ENCODE peak calls at places on chromosome 5, in seven cellular contexts. One of them, this sample, is unnamed. For H3K4me1 and H3K36me3, the result is how much of the 10 kb centered on the place peaks cover.

GRCh38 chr5:123517479-123517878 is 5.5 kb downstream of the CSNK1G3 start:
- DNase-seq in heart left ventricle: no peak
- DNase-seq in kidney: no peak
- DNase-seq in GM23248: no peak
- DNase-seq in spleen: no peak
- DNase-seq in neural progenitor cell: no peak
- DNase-seq in thyroid gland: no peak
- DNase-seq in this sample: no peak

GRCh38 chr5:144191998-144192397 is 21.3 kb downstream of the KCTD16 start:
- DNase-seq in heart left ventricle: no peak
- DNase-seq in kidney: no peak
- DNase-seq in GM23248: peak
- DNase-seq in spleen: no peak
- DNase-seq in neural progenitor cell: peak
- DNase-seq in thyroid gland: no peak
- DNase-seq in this sample: no peak

GRCh38 chr5:172405226-172405625 is 49.1 kb downstream of the SH3PXD2B start:
- DNase-seq in heart left ventricle: no peak
- DNase-seq in kidney: no peak
- DNase-seq in GM23248: no peak
- DNase-seq in spleen: no peak
- DNase-seq in neural progenitor cell: no peak
- DNase-seq in thyroid gland: no peak
- DNase-seq in this sample: no peak

GRCh38 chr5:124596595-124597388 is 149.6 kb downstream of the ZNF608 start:
- DNase-seq in heart left ventricle: no peak
- DNase-seq in kidney: no peak
- DNase-seq in GM23248: peak
- DNase-seq in spleen: no peak
- DNase-seq in neural progenitor cell: no peak
- DNase-seq in thyroid gland: no peak
- DNase-seq in this sample: no peak

GRCh38 chr5:73160239-73160671 is 12.7 kb upstream of the TMEM174 start:
- DNase-seq in heart left ventricle: no peak
- DNase-seq in kidney: no peak
- DNase-seq in GM23248: no peak
- DNase-seq in spleen: no peak
- DNase-seq in neural progenitor cell: no peak
- DNase-seq in thyroid gland: no peak
- DNase-seq in this sample: no peak

GRCh38 chr5:173670130-173670591 is 53.7 kb upstream of the BOD1 start:
- DNase-seq in heart left ventricle: no peak
- DNase-seq in kidney: no peak
- DNase-seq in GM23248: peak
- DNase-seq in spleen: no peak
- DNase-seq in neural progenitor cell: no peak
- DNase-seq in thyroid gland: no peak
- DNase-seq in this sample: no peak

GRCh38 chr5:34510002-34510401 is 146.1 kb upstream of the RAI14 start:
- DNase-seq in heart left ventricle: no peak
- DNase-seq in kidney: no peak
- DNase-seq in GM23248: no peak
- DNase-seq in spleen: no peak
- DNase-seq in neural progenitor cell: no peak
- DNase-seq in thyroid gland: no peak
- DNase-seq in this sample: no peak

GRCh38 chr5:124706729-124707361 is 39.6 kb downstream of the ZNF608 start:
- DNase-seq in heart left ventricle: peak
- DNase-seq in kidney: no peak
- DNase-seq in GM23248: peak
- DNase-seq in spleen: no peak
- DNase-seq in neural progenitor cell: no peak
- DNase-seq in thyroid gland: peak
- DNase-seq in this sample: no peak

GRCh38 chr5:170631471-170632195 is 127.8 kb downstream of the KCNIP1 start:
- DNase-seq in heart left ventricle: peak
- DNase-seq in kidney: no peak
- DNase-seq in GM23248: peak
- DNase-seq in spleen: peak
- DNase-seq in neural progenitor cell: peak
- DNase-seq in thyroid gland: no peak
- DNase-seq in this sample: no peak

GRCh38 chr5:151904921-151905320 is 19.7 kb downstream of the GLRA1 start:
- DNase-seq in heart left ventricle: no peak
- DNase-seq in kidney: no peak
- DNase-seq in GM23248: no peak
- DNase-seq in spleen: no peak
- DNase-seq in neural progenitor cell: no peak
- DNase-seq in thyroid gland: no peak
- DNase-seq in this sample: no peak

GRCh38 chr5:11110128-11110527 is 349.1 kb upstream of the DAP start:
- DNase-seq in heart left ventricle: no peak
- DNase-seq in kidney: no peak
- DNase-seq in GM23248: peak
- DNase-seq in spleen: no peak
- DNase-seq in neural progenitor cell: no peak
- DNase-seq in thyroid gland: no peak
- DNase-seq in this sample: no peak

GRCh38 chr5:158698036-158698667 is 401.6 kb downstream of the EBF1 start:
- DNase-seq in heart left ventricle: no peak
- DNase-seq in kidney: no peak
- DNase-seq in GM23248: no peak
- DNase-seq in spleen: no peak
- DNase-seq in neural progenitor cell: peak
- DNase-seq in thyroid gland: no peak
- DNase-seq in this sample: no peak

GRCh38 chr5:146402949-146403348 is 44.2 kb upstream of the TCERG1 start:
- DNase-seq in heart left ventricle: no peak
- DNase-seq in kidney: no peak
- DNase-seq in GM23248: no peak
- DNase-seq in spleen: no peak
- DNase-seq in neural progenitor cell: peak
- DNase-seq in thyroid gland: no peak
- DNase-seq in this sample: no peak

GRCh38 chr5:108579236-108579635 is 168.5 kb upstream of the FER start:
- DNase-seq in heart left ventricle: no peak
- DNase-seq in kidney: no peak
- DNase-seq in GM23248: peak
- DNase-seq in spleen: no peak
- DNase-seq in neural progenitor cell: no peak
- DNase-seq in thyroid gland: no peak
- DNase-seq in this sample: no peak

GRCh38 chr5:126716861-126717260 is 60.1 kb upstream of the LMNB1 start:
- DNase-seq in heart left ventricle: no peak
- DNase-seq in kidney: no peak
- DNase-seq in GM23248: no peak
- DNase-seq in spleen: no peak
- DNase-seq in neural progenitor cell: no peak
- DNase-seq in thyroid gland: no peak
- DNase-seq in this sample: no peak

GRCh38 chr5:100846722-100847121 is 56.4 kb downstream of the ST8SIA4 start:
- DNase-seq in heart left ventricle: no peak
- DNase-seq in kidney: no peak
- DNase-seq in GM23248: peak
- DNase-seq in spleen: no peak
- DNase-seq in neural progenitor cell: no peak
- DNase-seq in thyroid gland: no peak
- DNase-seq in this sample: no peak

GRCh38 chr5:131228646-131229045 is 35.2 kb upstream of the CDC42SE2 start:
- DNase-seq in heart left ventricle: no peak
- DNase-seq in kidney: no peak
- DNase-seq in GM23248: no peak
- DNase-seq in spleen: no peak
- DNase-seq in neural progenitor cell: no peak
- DNase-seq in thyroid gland: no peak
- DNase-seq in this sample: no peak

GRCh38 chr5:131230406-131230805 is 33.4 kb upstream of the CDC42SE2 start:
- DNase-seq in heart left ventricle: no peak
- DNase-seq in kidney: no peak
- DNase-seq in GM23248: no peak
- DNase-seq in spleen: no peak
- DNase-seq in neural progenitor cell: peak
- DNase-seq in thyroid gland: no peak
- DNase-seq in this sample: no peak

GRCh38 chr5:131226899-131227298 is 37.0 kb upstream of the CDC42SE2 start:
- DNase-seq in heart left ventricle: no peak
- DNase-seq in kidney: no peak
- DNase-seq in GM23248: no peak
- DNase-seq in spleen: no peak
- DNase-seq in neural progenitor cell: no peak
- DNase-seq in thyroid gland: no peak
- DNase-seq in this sample: no peak

GRCh38 chr5:131225282-131225974 is 38.4 kb upstream of the CDC42SE2 start:
- DNase-seq in heart left ventricle: no peak
- DNase-seq in kidney: no peak
- DNase-seq in GM23248: no peak
- DNase-seq in spleen: no peak
- DNase-seq in neural progenitor cell: no peak
- DNase-seq in thyroid gland: no peak
- DNase-seq in this sample: no peak

DNA sequence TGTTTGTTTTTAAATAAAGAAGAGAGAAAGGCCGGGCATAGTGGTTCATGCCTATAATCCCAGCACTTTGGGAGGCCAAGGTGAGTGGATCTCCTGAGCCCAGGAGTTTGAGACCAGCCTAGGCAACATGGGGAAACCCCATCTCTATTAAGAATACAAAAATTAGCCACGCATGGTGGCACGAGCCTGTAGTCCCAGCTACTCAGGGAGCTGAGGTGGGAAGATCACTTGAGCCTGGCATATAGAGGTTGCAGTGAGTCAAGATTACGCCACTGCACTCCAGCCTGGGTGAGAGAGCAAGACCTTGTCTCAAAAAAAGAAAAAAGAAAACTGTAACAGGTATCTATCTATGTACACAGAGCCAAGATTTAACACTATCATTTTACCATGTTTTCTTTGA is 34.2 kb upstream of the CDC42SE2 start:
- DNase-seq in heart left ventricle: no peak
- DNase-seq in kidney: no peak
- DNase-seq in GM23248: no peak
- DNase-seq in spleen: no peak
- DNase-seq in neural progenitor cell: no peak
- DNase-seq in thyroid gland: peak
- DNase-seq in this sample: no peak
- H3K4me1 ChIP-seq in heart left ventricle: under half
- H3K4me1 ChIP-seq in kidney: under half
- H3K4me1 ChIP-seq in GM23248: under half
- H3K4me1 ChIP-seq in spleen: under half
- H3K4me1 ChIP-seq in neural progenitor cell: under half
- H3K4me1 ChIP-seq in thyroid gland: under half
- H3K4me1 ChIP-seq in this sample: under half

DNA sequence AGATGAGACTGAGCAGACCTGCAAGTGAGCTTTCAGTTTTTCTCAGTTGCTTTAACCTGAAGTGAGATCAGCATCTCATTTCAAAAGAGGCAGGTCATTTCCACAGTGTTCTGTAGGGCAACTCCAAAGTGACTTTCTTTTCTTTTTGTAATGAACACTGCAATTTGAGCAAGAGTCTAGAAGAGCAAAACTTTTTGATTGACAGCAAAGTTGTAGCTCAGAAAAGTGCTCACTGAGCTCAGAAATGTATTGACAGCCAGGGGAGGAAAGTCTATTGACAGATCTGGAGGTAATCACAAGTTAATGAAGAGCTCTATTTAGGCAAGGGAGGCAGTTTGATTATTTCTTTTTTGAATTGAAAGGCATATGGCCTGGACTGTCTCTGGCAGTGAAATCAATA is 54.6 kb downstream of the LRRC70 start:
- DNase-seq in heart left ventricle: no peak
- DNase-seq in kidney: no peak
- DNase-seq in GM23248: no peak
- DNase-seq in spleen: no peak
- DNase-seq in neural progenitor cell: no peak
- DNase-seq in thyroid gland: no peak
- DNase-seq in this sample: no peak
- H3K36me3 ChIP-seq in heart left ventricle: under half
- H3K36me3 ChIP-seq in kidney: under half
- H3K36me3 ChIP-seq in GM23248: under half
- H3K36me3 ChIP-seq in spleen: under half
- H3K36me3 ChIP-seq in neural progenitor cell: under half
- H3K36me3 ChIP-seq in thyroid gland: under half
- H3K36me3 ChIP-seq in this sample: under half

GRCh38 chr5:134626369-134627014 is 6.1 kb downstream of the SAR1B start:
- DNase-seq in heart left ventricle: no peak
- DNase-seq in kidney: no peak
- DNase-seq in GM23248: peak
- DNase-seq in spleen: no peak
- DNase-seq in neural progenitor cell: no peak
- DNase-seq in thyroid gland: no peak
- DNase-seq in this sample: no peak
- H3K27ac ChIP-seq in heart left ventricle: no peak
- H3K27ac ChIP-seq in kidney: peak
- H3K27ac ChIP-seq in GM23248: no peak
- H3K27ac ChIP-seq in spleen: peak
- H3K27ac ChIP-seq in neural progenitor cell: no peak
- H3K27ac ChIP-seq in thyroid gland: no peak
- H3K27ac ChIP-seq in this sample: no peak

DNA sequence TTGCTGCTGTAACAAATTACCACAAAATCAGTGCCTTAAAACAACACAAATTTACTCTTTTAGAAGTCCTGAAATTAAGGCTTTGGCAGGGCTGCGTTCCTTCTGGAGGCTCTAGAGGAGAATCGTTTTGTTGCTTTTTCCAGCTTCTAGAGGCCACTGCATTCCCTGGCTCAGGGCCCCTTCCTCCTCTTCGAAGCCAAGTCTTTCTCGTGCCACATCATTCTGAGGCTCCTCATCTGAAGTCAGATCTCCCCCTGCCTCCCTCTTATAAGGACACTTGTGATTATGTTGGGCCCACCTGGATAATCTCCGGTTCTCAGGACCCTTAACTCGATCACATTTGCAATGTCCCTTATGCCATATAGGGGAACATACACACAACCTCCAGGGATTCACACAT is 48.0 kb downstream of the SLC22A5 start:
- DNase-seq in heart left ventricle: no peak
- DNase-seq in kidney: no peak
- DNase-seq in GM23248: no peak
- DNase-seq in spleen: no peak
- DNase-seq in neural progenitor cell: no peak
- DNase-seq in thyroid gland: no peak
- DNase-seq in this sample: no peak
- H3K4me1 ChIP-seq in heart left ventricle: under half
- H3K4me1 ChIP-seq in kidney: under half
- H3K4me1 ChIP-seq in GM23248: under half
- H3K4me1 ChIP-seq in spleen: half or more
- H3K4me1 ChIP-seq in neural progenitor cell: under half
- H3K4me1 ChIP-seq in thyroid gland: half or more
- H3K4me1 ChIP-seq in this sample: under half

This sample was measured in uterus.